ENCODE peak calls at places on chromosomes 5 and 9, in four cellular contexts. V, Z, L and E are unnamed samples.

GRCh38 chr9:74645007-74645639 is 148.0 kb downstream of the RORB start:
- DNase-seq in Z (peak), L (no peak), V (peak), E (peak)

GRCh38 chr5:146366904-146367303 is 28.3 kb downstream of the POU4F3 start:
- DNase-seq in Z (no peak), L (no peak), V (no peak), E (no peak)

GRCh38 chr5:102975040-102975439 is 144.9 kb downstream of the GIN1 start:
- DNase-seq in V (no peak), Z (no peak), L (no peak), E (no peak)

GRCh38 chr5:122778157-122778556 is 3.3 kb downstream of the SNX2 start:
- DNase-seq in V (no peak), Z (no peak), L (no peak), E (no peak)

GRCh38 chr5:171420429-171421231 is 1.2 kb downstream of the FGF18 start:
- DNase-seq in V (no peak), L (no peak), Z (peak), E (no peak)

GRCh38 chr9:136721339-136722092 is 9.1 kb downstream of the DIPK1B start:
- DNase-seq in Z (no peak), V (no peak), L (no peak), E (peak)

GRCh38 chr5:55407059-55407684 is 99.4 kb downstream of the MTREX start:
- DNase-seq in Z (peak), L (peak), V (no peak), E (no peak)

GRCh38 chr5:150291388-150292385 is 2.1 kb upstream of the CAMK2A start:
- DNase-seq in Z (no peak), V (no peak), L (no peak), E (no peak)

GRCh38 chr5:83711982-83712601 is 8.6 kb downstream of the HAPLN1 start:
- DNase-seq in V (peak), Z (peak), L (no peak), E (peak)

GRCh38 chr9:107584944-107585343 is 95.4 kb upstream of the KLF4 start:
- DNase-seq in Z (no peak), L (no peak), V (no peak), E (no peak)

GRCh38 chr5:89580976-89581375 is 698.0 kb upstream of the MEF2C start:
- DNase-seq in L (no peak), Z (peak), V (no peak), E (no peak)

GRCh38 chr9:131203438-131204219 is 72.7 kb downstream of the FAM78A start:
- DNase-seq in V (no peak), Z (no peak), L (no peak), E (peak)

GRCh38 chr9:136985027-136985602 is 2.3 kb downstream of the LCNL1 start:
- DNase-seq in V (no peak), L (no peak), Z (no peak), E (no peak)

GRCh38 chr5:13660072-13660471 is 284.4 kb downstream of the DNAH5 start:
- DNase-seq in Z (no peak), L (no peak), V (no peak), E (no peak)

GRCh38 chr5:143008809-143009521 is 238.8 kb downstream of the ARHGAP26 start:
- DNase-seq in L (peak), V (no peak), Z (peak), E (peak)

GRCh38 chr9:137277329-137278041 is at the start of gene TOR4A:
- DNase-seq in L (no peak), V (peak), Z (peak), E (peak)